ENCODE peak calls at places on chromosomes 2 and 18, in nine cellular contexts. G, R, F, E, P, D, C, H and K are unnamed samples. For H3K27me3, the result is how much of the 10 kb centered on the place peaks cover.

GRCh38 chr18:2570772-2571199 is 519 bp downstream of the METTL4 start:
- DNase-seq in E (peak), F (peak), P (peak), R (peak), D (peak), C (peak), G (no peak), H (peak), K (peak)

GRCh38 chr2:168002021-168002553 is 245.3 kb downstream of the STK39 start:
- DNase-seq in R (no peak), D (peak), H (peak), C (no peak), E (no peak), F (no peak), P (no peak), G (no peak), K (no peak)

GRCh38 chr18:68791801-68792200 is 6.1 kb upstream of the CCDC102B start:
- DNase-seq in C (no peak), E (no peak), P (no peak), F (no peak), G (no peak), D (peak), H (peak), R (no peak), K (no peak)

GRCh38 chr2:8502316-8502715 is 179.5 kb upstream of the ID2 start:
- DNase-seq in R (no peak), G (no peak), E (no peak), P (no peak), H (no peak), F (no peak), C (no peak), D (no peak), K (no peak)

GRCh38 chr2:180705122-180705521 is 275.3 kb upstream of the UBE2E3 start:
- DNase-seq in F (no peak), C (no peak), E (no peak), G (no peak), H (peak), P (no peak), R (no peak), D (peak), K (no peak)

GRCh38 chr2:68938938-68939337 is 13.8 kb downstream of the GKN2 start:
- DNase-seq in R (no peak), D (no peak), P (no peak), F (no peak), C (no peak), H (no peak), E (no peak), G (no peak), K (no peak)

GRCh38 chr18:42048150-42048549 is 93.1 kb downstream of the PIK3C3 start:
- DNase-seq in D (peak), C (no peak), R (no peak), P (no peak), E (no peak), F (peak), H (peak), G (no peak), K (no peak)

GRCh38 chr2:118177932-118178331 is 89.7 kb downstream of the INSIG2 start:
- DNase-seq in P (no peak), E (no peak), H (no peak), R (no peak), G (no peak), F (peak), C (no peak), D (no peak), K (no peak)

GRCh38 chr2:17719562-17720371 is 33.8 kb downstream of the SMC6 start:
- DNase-seq in E (no peak), G (no peak), H (peak), C (no peak), F (no peak), R (no peak), P (no peak), D (no peak), K (no peak)

GRCh38 chr2:132038179-132038882 is 123.4 kb downstream of the ANKRD30BL start:
- DNase-seq in H (no peak), D (peak), P (no peak), R (peak), E (no peak), G (no peak), F (no peak), C (no peak), K (no peak)

GRCh38 chr2:84441505-84441904 is 17.6 kb downstream of the SUCLG1 start:
- DNase-seq in C (no peak), F (no peak), R (no peak), H (no peak), G (no peak), P (no peak), E (no peak), D (no peak), K (no peak)

GRCh38 chr18:25235648-25236047 is 116.3 kb downstream of the ZNF521 start:
- DNase-seq in G (no peak), F (no peak), P (no peak), C (no peak), E (no peak), H (no peak), R (no peak), D (no peak), K (no peak)

GRCh38 chr18:25231327-25231691 is 120.7 kb downstream of the ZNF521 start:
- DNase-seq in D (no peak), G (no peak), E (no peak), H (no peak), P (peak), C (no peak), R (no peak), F (no peak), K (no peak)

GRCh38 chr18:25234363-25234639 is 117.7 kb downstream of the ZNF521 start:
- DNase-seq in D (no peak), H (no peak), E (no peak), F (no peak), R (no peak), C (no peak), P (no peak), G (no peak), K (no peak)

GRCh38 chr18:25234740-25235345 is 117.1 kb downstream of the ZNF521 start:
- DNase-seq in G (no peak), F (no peak), C (no peak), H (no peak), E (no peak), D (no peak), P (no peak), R (no peak), K (no peak)

GRCh38 chr18:25233582-25234362 is 118.2 kb downstream of the ZNF521 start:
- DNase-seq in F (no peak), D (peak), H (peak), C (no peak), P (no peak), E (no peak), R (no peak), G (no peak), K (no peak)
- H3K27ac ChIP-seq in F (no peak), D (peak), H (peak), C (peak), P (peak), E (peak), R (no peak), G (peak), K (no peak)

GRCh38 chr2:70643715-70644114 is 90.1 kb upstream of the TGFA start:
- DNase-seq in C (no peak), H (no peak), E (no peak), F (peak), G (no peak), P (no peak), R (peak), D (no peak), K (peak)

GRCh38 chr2:70641263-70641784 is 87.7 kb upstream of the TGFA start:
- DNase-seq in C (no peak), D (peak), H (peak), R (no peak), F (no peak), P (no peak), E (no peak), G (no peak), K (no peak)

GRCh38 chr2:70646429-70646828 is 92.8 kb upstream of the TGFA start:
- DNase-seq in P (no peak), C (no peak), E (no peak), D (no peak), F (no peak), G (no peak), H (no peak), R (no peak), K (no peak)

GRCh38 chr2:70647873-70648481 is 94.4 kb upstream of the TGFA start:
- DNase-seq in D (peak), E (no peak), G (no peak), F (peak), H (peak), R (peak), P (no peak), C (no peak), K (peak)

DNA sequence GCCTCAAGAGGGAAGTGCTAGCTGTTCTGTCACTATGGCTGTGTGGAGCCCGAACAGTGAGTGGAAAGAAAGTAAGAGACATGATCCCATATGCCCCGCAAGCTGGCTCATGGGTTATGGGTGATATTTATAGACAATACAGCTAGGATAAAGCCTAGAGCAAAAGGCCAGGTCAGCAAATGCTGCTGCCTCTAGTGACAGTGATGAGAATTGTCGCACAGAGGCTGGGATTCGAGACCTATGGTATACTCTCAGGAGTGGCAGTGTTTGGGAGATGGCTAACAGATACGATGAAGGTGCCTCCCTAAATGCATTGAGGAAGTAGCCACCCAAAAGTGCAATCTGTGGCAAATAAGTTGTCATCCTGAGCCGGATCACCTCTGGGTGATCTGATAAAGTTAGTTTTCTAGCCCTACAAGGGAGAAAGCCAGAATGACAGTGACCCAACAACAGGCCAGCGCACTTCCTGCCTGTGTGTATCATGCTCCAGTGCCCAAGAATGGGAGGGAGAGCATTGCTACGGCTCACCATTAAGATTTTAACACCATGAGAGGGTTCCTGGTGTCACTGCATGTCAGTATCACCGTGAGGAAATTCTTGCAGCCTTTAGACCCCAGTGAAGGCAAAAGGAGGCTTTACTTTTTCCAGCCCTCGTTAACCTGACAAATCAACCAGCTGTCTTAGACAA is 92.3 kb upstream of the TGFA start:
- DNase-seq in R (no peak), F (peak), P (no peak), C (no peak), D (no peak), G (no peak), H (no peak), E (no peak), K (no peak)
- TF ChIP-seq CTCF in R (peak), F (peak), P (no peak), C (peak), D (no peak), G (no peak), H (peak), E (no peak), K (no peak)

GRCh38 chr18:50374753-50375391 is at the start of gene SKA1:
- DNase-seq in R (peak), H (peak), C (peak), D (peak), F (peak), P (peak), G (peak), E (peak), K (peak)

GRCh38 chr18:50374170-50374752 is 585 bp upstream of the SKA1 start:
- DNase-seq in C (no peak), H (no peak), D (no peak), R (no peak), G (no peak), E (no peak), F (no peak), P (no peak), K (no peak)

GRCh38 chr18:50372743-50373142 is 2.1 kb upstream of the SKA1 start:
- DNase-seq in C (no peak), H (no peak), E (no peak), F (no peak), R (no peak), D (no peak), P (no peak), G (no peak), K (no peak)

GRCh38 chr18:50377061-50377798 is 2.4 kb downstream of the SKA1 start:
- DNase-seq in H (no peak), G (no peak), C (no peak), E (no peak), D (no peak), R (no peak), P (no peak), F (no peak), K (no peak)

DNA sequence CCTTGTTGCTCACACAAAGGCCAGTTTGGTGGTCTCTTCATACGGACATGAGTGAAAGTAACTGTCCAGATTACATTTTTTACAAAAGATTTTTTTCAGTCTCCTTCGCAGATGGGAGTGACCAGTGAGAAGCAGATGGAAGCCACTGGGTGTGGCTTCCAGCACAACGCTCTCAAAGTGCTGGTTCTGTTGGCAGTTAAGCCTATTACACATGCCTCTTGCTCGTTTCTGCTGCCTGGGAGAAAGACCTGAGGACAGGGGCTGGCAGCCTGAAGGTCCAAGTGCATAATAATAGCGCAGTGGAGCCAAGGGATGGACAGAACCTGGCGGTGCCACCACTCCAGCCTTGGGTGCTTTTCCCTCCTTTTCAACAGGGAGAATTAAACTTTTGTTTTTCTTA is 1.3 kb upstream of the SKA1 start:
- DNase-seq in R (no peak), P (no peak), F (no peak), H (no peak), E (no peak), D (no peak), C (no peak), G (no peak), K (no peak)
- H3K27me3 ChIP-seq in R (under half), P (under half), F (under half), H (under half), E (under half), D (under half), C (under half), G (under half), K (under half)

GRCh38 chr2:109266511-109266910 is 137.5 kb downstream of the SH3RF3 start:
- DNase-seq in C (peak), R (no peak), F (no peak), H (no peak), P (no peak), G (no peak), E (no peak), D (no peak), K (no peak)
- H3K27ac ChIP-seq in C (no peak), R (no peak), F (peak), H (no peak), P (no peak), G (no peak), E (no peak), D (no peak), K (no peak)